ENCODE peak calls at places on chromosomes 2 and 18, in eight cellular contexts. T is activated B cell treated with CpG ODN at 0.5 μM for 24 hours; K is activated naive CD8-positive, alpha-beta T cell treated with anti-CD3 and anti-CD28 coated beads, Interleukin-2, amount 50 U/mL, for 24 hours; W is RWPE2; O is A549; B is Right ventricle myocardium inferior; H is sciatic nerve; P is natural killer cell. G is an unnamed sample.

GRCh38 chr18:58754544-58755068 is 83.3 kb downstream of the MALT1 start:
- ATAC-seq in T (peak), K (peak), W (peak), O (peak), B (peak), H (peak), P (no peak), G (peak)

GRCh38 chr2:109563294-109563693 is 50.5 kb downstream of the SEPTIN10 start:
- ATAC-seq in T (no peak), K (no peak), W (no peak), O (no peak), B (no peak), H (no peak), P (no peak), G (no peak)

GRCh38 chr2:45962522-45962921 is 311.0 kb downstream of the PRKCE start:
- ATAC-seq in T (no peak), K (no peak), W (no peak), O (peak), B (peak), H (peak), P (no peak), G (no peak)

GRCh38 chr2:20073462-20073861 is 22.0 kb upstream of the LAPTM4A start:
- ATAC-seq in T (no peak), K (no peak), W (no peak), O (no peak), B (no peak), H (no peak), P (no peak), G (no peak)

GRCh38 chr2:238155051-238155760 is 3.6 kb upstream of the ERFE start:
- ATAC-seq in T (no peak), K (no peak), W (no peak), O (no peak), B (peak), H (no peak), P (no peak), G (no peak)

GRCh38 chr2:211468217-211468616 is 911.8 kb downstream of the CPS1 start:
- ATAC-seq in T (no peak), K (no peak), W (no peak), O (no peak), B (no peak), H (no peak), P (no peak), G (no peak)

GRCh38 chr2:30147196-30147714 is 448 bp downstream of the YPEL5 start:
- ATAC-seq in T (no peak), K (no peak), W (no peak), O (peak), B (peak), H (no peak), P (peak), G (no peak)

GRCh38 chr2:73998933-73999332 is 14.2 kb downstream of the TET3 start:
- ATAC-seq in T (no peak), K (peak), W (no peak), O (no peak), B (no peak), H (no peak), P (no peak), G (peak)

GRCh38 chr2:192960945-192961344 is 766.2 kb upstream of the TMEFF2 start:
- ATAC-seq in T (no peak), K (no peak), W (peak), O (no peak), B (no peak), H (no peak), P (no peak), G (no peak)

GRCh38 chr2:31384771-31385276 is 29.7 kb downstream of the XDH start:
- ATAC-seq in T (no peak), K (no peak), W (peak), O (peak), B (no peak), H (peak), P (no peak), G (no peak)

GRCh38 chr2:39640681-39641080 is 25.0 kb upstream of the TMEM178A start:
- ATAC-seq in T (no peak), K (no peak), W (no peak), O (no peak), B (no peak), H (no peak), P (no peak), G (no peak)

GRCh38 chr2:85537600-85538506 is 1.1 kb upstream of the MAT2A start:
- ATAC-seq in T (no peak), K (peak), W (peak), O (peak), B (peak), H (peak), P (no peak), G (no peak)

GRCh38 chr2:191169456-191170300 is 18.9 kb upstream of the STAT4 start:
- ATAC-seq in T (no peak), K (peak), W (peak), O (peak), B (no peak), H (no peak), P (no peak), G (peak)

G was measured in activated T-helper 17 cell treated with anti-CD3 and anti-CD28 coated beads, Interleukin-2, amount 50 U/mL, for 72 hours.